ENCODE peak calls at places on chromosomes 4 and X, in six cellular contexts. X is sigmoid colon, N is cardiac muscle cell, E is PC-3, Q is AG04450, Y is tibial nerve. I is an unnamed sample.

GRCh38 chr4:8238061-8238511 is 31.5 kb upstream of the HTRA3 start:
- DNase-seq in Y (no peak), Q (no peak), E (no peak), X (no peak), N (no peak), I (no peak)

GRCh38 chr4:39730067-39730466 is 32.1 kb downstream of the UBE2K start:
- DNase-seq in E (no peak), Q (no peak), X (no peak), Y (no peak), N (peak; percentile 37), I (no peak)

GRCh38 chrX:55907968-55908607 is 190.5 kb downstream of the RRAGB start:
- DNase-seq in Y (peak; percentile 15), N (peak; percentile 63), X (peak; percentile 68), E (peak; percentile 77), Q (no peak), I (peak; percentile 16)

GRCh38 chr4:122224348-122224747 is 72.2 kb downstream of the BLTP1 start:
- DNase-seq in E (peak; percentile 34), Q (peak; percentile 3), Y (peak; percentile 24), X (no peak), N (peak; percentile 40), I (no peak)

GRCh38 chrX:132741706-132742105 is 216.7 kb downstream of the HS6ST2 start:
- DNase-seq in X (no peak), Y (no peak), N (no peak), E (peak; percentile 67), Q (no peak), I (no peak)

GRCh38 chr4:24781999-24782745 is 13.2 kb upstream of the SOD3 start:
- DNase-seq in Y (no peak), Q (no peak), E (peak; percentile 72), X (no peak), N (peak; percentile 8), I (no peak)

GRCh38 chr4:125464146-125464545 is 149.4 kb downstream of the FAT4 start:
- DNase-seq in Q (no peak), E (no peak), N (no peak), X (no peak), Y (no peak), I (no peak)

GRCh38 chrX:46755656-46756055 is 3.3 kb downstream of the SLC9A7 start:
- DNase-seq in E (no peak), Y (no peak), Q (no peak), X (no peak), N (no peak), I (no peak)

GRCh38 chr4:185472063-185472542 is 570 bp upstream of the CCDC110 start:
- DNase-seq in Q (no peak), Y (no peak), X (no peak), E (no peak), N (no peak), I (no peak)

GRCh38 chr4:48698029-48698901 is 81.8 kb downstream of the FRYL start:
- DNase-seq in X (peak; percentile 73), Y (peak; percentile 82), E (peak; percentile 81), Q (peak; percentile 52), N (peak; percentile 28), I (no peak)

GRCh38 chr4:189237340-189237739 is 703.3 kb upstream of the FRG1 start:
- DNase-seq in E (no peak), N (no peak), Y (no peak), Q (no peak), X (no peak), I (no peak)

GRCh38 chr4:189235599-189235998 is 705.1 kb upstream of the FRG1 start:
- DNase-seq in X (no peak), Q (no peak), E (no peak), N (no peak), Y (no peak), I (no peak)

GRCh38 chr4:189228726-189229125 is 711.9 kb upstream of the FRG1 start:
- DNase-seq in Y (no peak), N (no peak), Q (no peak), X (no peak), E (no peak), I (no peak)

GRCh38 chr4:189232274-189232673 is 708.4 kb upstream of the FRG1 start:
- DNase-seq in N (no peak), E (no peak), Y (no peak), X (no peak), Q (no peak), I (no peak)
- TF ChIP-seq CTCF in N (no peak), E (no peak), Y (no peak), X (no peak), Q (no peak), I (no peak)

GRCh38 chr4:70718811-70719604 is 2.8 kb upstream of the RUFY3 start:
- DNase-seq in E (peak; percentile 39), Y (no peak), X (no peak), N (no peak), Q (no peak), I (no peak)

GRCh38 chr4:70724463-70724862 is 2.7 kb downstream of the RUFY3 start:
- DNase-seq in N (no peak), E (no peak), Q (no peak), Y (no peak), X (no peak), I (no peak)

GRCh38 chr4:70722199-70722791 is 531 bp downstream of the RUFY3 start:
- DNase-seq in N (no peak), Q (no peak), Y (no peak), E (no peak), X (no peak), I (peak; percentile 51)

GRCh38 chr4:70725633-70726032 is 3.9 kb downstream of the RUFY3 start:
- DNase-seq in Y (no peak), Q (no peak), E (no peak), N (no peak), X (no peak), I (no peak)

GRCh38 chr4:70721747-70722146 is at the start of gene RUFY3:
- DNase-seq in N (no peak), X (peak; percentile 78), Q (peak; percentile 91), E (no peak), Y (peak; percentile 61), I (no peak)
- H3K27ac ChIP-seq in N (no peak within 1 kb of the TSS), X (peak within 1 kb of the TSS; percentile 83), Q (peak within 1 kb of the TSS; percentile 90), E (no peak within 1 kb of the TSS), Y (peak within 1 kb of the TSS; percentile 83), I (peak within 1 kb of the TSS; percentile 6)

DNA sequence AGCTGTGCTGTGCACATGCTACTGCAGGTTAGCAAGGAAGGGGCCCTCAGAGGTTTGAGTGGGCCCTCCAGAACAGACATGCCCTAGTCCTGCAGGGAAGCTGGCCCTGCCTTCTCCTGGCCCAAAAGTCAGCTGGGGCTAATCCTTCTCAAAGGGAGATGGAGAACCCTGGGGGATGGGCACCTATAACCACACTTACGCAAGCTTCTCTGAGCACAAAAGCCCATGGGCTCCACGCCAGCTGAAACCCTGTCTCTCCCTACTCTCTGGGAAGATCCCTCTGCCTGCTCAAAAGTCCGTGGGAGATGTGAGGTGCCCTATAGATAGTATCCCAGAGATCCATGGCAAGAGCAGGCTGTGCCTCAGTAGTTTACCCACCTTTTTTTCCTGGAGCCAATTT is 58.9 kb upstream of the DKK2 start:
- DNase-seq in Y (no peak), N (no peak), E (no peak), X (no peak), Q (no peak), I (no peak)
- H3K4me3 ChIP-seq in Y (no peak overlapping the region), N (no peak overlapping the region), E (no peak overlapping the region), X (no peak overlapping the region), Q (no peak overlapping the region), I (no peak overlapping the region)

GRCh38 chrX:8274166-8274565 is 103.1 kb upstream of the VCX2 start:
- DNase-seq in Y (no peak), N (no peak), E (no peak), X (no peak), Q (no peak), I (no peak)

GRCh38 chrX:8273451-8273894 is 102.4 kb upstream of the VCX2 start:
- DNase-seq in X (no peak), Q (no peak), N (no peak), E (peak; percentile 74), Y (no peak), I (no peak)

DNA sequence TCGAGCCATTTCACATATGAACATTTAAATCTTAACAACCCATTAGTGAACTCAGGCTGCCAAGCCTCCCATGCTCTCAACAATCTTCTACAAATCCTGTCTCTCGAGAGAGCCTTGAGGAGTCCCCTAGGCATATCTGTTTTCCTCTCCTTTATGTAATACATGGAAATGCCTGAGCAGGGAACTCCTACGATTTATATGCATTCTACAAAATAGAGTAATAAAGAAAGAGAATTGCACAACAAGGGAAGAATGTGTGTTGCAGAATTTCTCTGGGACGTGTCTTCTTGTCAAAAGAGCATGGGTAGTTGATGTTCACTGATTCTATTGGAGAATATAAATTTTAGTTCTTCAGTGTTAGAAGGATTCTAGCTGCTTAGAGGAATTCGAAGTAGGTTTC is 101.8 kb upstream of the VCX2 start:
- DNase-seq in Y (no peak), E (no peak), Q (no peak), N (no peak), X (no peak), I (no peak)
- TF ChIP-seq CTCF in Y (no peak), E (no peak), Q (no peak), N (no peak), X (no peak), I (no peak)

DNA sequence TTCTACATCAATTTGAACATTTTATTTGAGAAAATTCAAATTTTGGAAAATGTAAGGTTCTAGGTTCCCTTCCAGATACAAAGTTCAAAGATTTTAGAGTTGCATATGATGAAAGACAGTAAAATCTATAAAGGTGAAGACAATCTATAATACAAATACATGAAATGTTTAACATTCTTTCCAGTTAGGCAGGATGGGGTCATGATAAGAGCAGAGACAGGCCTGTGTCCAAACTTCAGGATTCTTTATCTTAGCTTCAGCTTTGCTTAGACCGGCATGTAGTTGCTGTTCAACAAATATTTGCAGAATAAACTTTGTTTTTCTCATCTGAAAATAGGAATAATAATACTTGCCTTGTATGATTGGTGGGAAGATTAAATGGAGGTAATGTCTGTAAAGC is 4.5 kb upstream of the RPS6KA3 start:
- DNase-seq in X (no peak), N (no peak), Y (no peak), Q (no peak), E (no peak), I (no peak)
- H3K27ac ChIP-seq in X (no peak overlapping the region), N (no peak overlapping the region), Y (no peak overlapping the region), Q (no peak overlapping the region), E (peak overlapping the region; percentile 84), I (no peak overlapping the region)

GRCh38 chrX:78140206-78140605 is 756 bp upstream of the TAF9B start:
- DNase-seq in Y (no peak), Q (no peak), X (no peak), E (no peak), N (no peak), I (no peak)
- H3K4me3 ChIP-seq in Y (no peak overlapping the region), Q (no peak overlapping the region), X (no peak overlapping the region), E (peak overlapping the region; percentile 98), N (no peak overlapping the region), I (peak overlapping the region; percentile 73)

I was measured in CD8-positive, alpha-beta T cell.